ENCODE peak calls at places on chromosomes 4 and X, in seven cellular contexts. H is GM12878, M is HepG2, Z is HCT116, D is SK-N-SH, A is H1, G is K562. T is an unnamed sample.

GRCh38 chr4:138576684-138577083 is 334.5 kb upstream of the SLC7A11 start:
- DNase-seq in M (peak), A (no peak), D (no peak), G (peak), Z (peak), H (no peak), T (no peak)

GRCh38 chr4:48727666-48728459 is 52.2 kb downstream of the FRYL start:
- DNase-seq in D (no peak), A (no peak), G (no peak), M (no peak), H (no peak), Z (no peak), T (no peak)

GRCh38 chrX:9902651-9903050 is 64.5 kb upstream of the CLDN34 start:
- DNase-seq in G (no peak), M (no peak), D (no peak), A (no peak), H (no peak), Z (no peak), T (no peak)

GRCh38 chrX:41064028-41064427 is 21.2 kb upstream of the USP9X start:
- DNase-seq in M (no peak), H (no peak), A (no peak), Z (no peak), G (no peak), D (no peak), T (no peak)

GRCh38 chr4:6594826-6595355 is 19.9 kb downstream of the MAN2B2 start:
- DNase-seq in A (no peak), Z (no peak), H (no peak), D (no peak), G (no peak), M (no peak), T (no peak)

GRCh38 chr4:123250843-123251242 is 145.8 kb upstream of the SPRY1 start:
- DNase-seq in M (no peak), H (no peak), G (no peak), Z (no peak), D (peak), A (no peak), T (no peak)

GRCh38 chr4:142331646-142332045 is 514.5 kb downstream of the INPP4B start:
- DNase-seq in G (no peak), H (no peak), A (no peak), Z (no peak), D (no peak), M (no peak), T (no peak)

GRCh38 chr4:37490391-37491347 is 195.5 kb downstream of the RELL1 start:
- DNase-seq in H (no peak), G (no peak), D (no peak), Z (no peak), A (no peak), M (peak), T (no peak)

GRCh38 chrX:135436966-135437866 is 15.5 kb downstream of the SMIM10L2A start:
- DNase-seq in D (no peak), G (no peak), Z (no peak), H (no peak), M (no peak), A (no peak), T (no peak)

GRCh38 chr4:80173841-80174240 is 23.5 kb upstream of the PRDM8 start:
- DNase-seq in G (no peak), A (no peak), M (no peak), H (no peak), Z (no peak), D (no peak), T (no peak)

GRCh38 chrX:130467936-130468335 is 66.1 kb downstream of the RBMX2 start:
- DNase-seq in D (no peak), H (no peak), M (no peak), A (no peak), Z (no peak), G (no peak), T (no peak)

GRCh38 chr4:38491854-38492478 is 172.0 kb upstream of the KLF3 start:
- DNase-seq in M (no peak), D (no peak), H (no peak), A (no peak), G (no peak), Z (no peak), T (no peak)

GRCh38 chrX:149370097-149370496 is 135.0 kb downstream of the IDS start:
- DNase-seq in M (no peak), A (no peak), Z (no peak), G (no peak), H (no peak), D (no peak), T (no peak)

GRCh38 chrX:41526925-41527324 is 79.8 kb downstream of the NYX start:
- DNase-seq in M (no peak), Z (no peak), D (no peak), G (no peak), H (no peak), A (no peak), T (no peak)

GRCh38 chr4:4918067-4918466 is 58.6 kb downstream of the MSX1 start:
- DNase-seq in G (no peak), M (no peak), Z (no peak), H (no peak), A (no peak), D (no peak), T (no peak)
- TF ChIP-seq JUND in G (no peak), M (no peak), Z (no peak), H (no peak), A (no peak), D (no peak), T (no peak)

GRCh38 chrX:154603438-154604430 is 15.3 kb downstream of the CTAG1B start:
- DNase-seq in Z (peak), D (no peak), A (no peak), G (no peak), H (no peak), M (no peak), T (no peak)
- TF ChIP-seq JUND in Z (no peak), D (peak), A (no peak), G (no peak), H (no peak), M (no peak), T (no peak)

DNA sequence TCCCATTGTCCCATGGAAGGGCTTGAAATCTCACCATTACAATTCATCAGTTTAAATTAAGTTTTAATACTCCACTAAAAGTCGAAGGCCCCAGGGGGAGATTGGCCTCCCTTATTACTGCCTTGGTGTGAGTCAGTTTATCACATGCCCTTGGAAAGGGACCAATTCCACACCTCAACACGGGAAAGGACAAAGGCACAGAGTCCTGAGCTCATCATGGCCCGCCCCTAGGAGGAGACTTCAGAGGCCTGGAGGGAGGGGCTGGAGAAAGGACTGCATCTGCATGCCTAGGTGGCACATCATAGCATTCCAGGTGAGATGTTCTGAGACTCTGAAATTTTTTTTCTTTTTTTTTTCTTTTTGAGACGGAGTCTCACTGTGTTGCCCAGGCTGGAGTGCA is 2.8 kb upstream of the SEL1L3 start:
- DNase-seq in Z (peak), A (peak), D (no peak), G (peak), H (no peak), M (no peak), T (peak)
- TF ChIP-seq JUND in Z (peak), A (no peak), D (no peak), G (peak), H (no peak), M (no peak), T (no peak)

DNA sequence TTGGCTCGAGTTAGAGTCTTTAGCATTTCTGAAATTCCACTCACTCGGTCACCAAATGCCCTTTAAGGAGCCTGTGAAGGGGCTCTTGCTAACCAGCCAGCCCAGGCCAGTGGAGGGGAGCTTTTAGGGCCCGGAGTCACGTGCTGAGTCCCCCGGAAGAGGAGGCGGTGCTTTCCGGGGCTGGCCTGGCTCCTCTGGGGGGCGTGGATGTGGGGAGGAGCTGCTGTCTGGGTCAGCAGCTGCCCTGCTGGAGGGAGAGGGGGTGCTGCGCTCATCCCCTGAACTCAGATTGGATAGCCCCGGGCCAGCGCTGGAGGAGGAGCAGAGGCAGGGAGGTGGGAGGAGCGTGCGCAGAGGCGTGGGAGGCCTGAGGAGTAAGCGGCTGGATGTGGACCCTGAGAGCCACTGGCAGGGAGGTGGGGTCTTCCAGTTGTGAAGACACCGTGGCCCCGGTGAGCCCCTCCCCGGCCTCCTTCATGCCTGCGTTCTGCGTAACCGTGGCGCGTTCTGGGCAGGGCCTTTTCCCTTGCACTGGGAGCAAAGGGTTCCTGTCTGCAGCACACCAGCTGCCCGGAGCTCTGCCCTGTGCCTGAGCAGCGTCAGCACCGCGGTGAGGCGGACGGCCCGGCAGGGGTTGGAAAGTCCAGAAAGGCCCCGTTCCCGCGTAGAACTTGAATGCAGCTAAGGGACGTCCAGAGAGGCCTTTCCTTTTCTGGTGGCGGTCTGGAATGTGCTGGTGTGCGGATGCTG is 19.7 kb downstream of the MAEA start:
- DNase-seq in D (peak), G (peak), H (peak), Z (no peak), M (peak), A (peak), T (no peak)
- TF ChIP-seq JUND in D (no peak), G (no peak), H (no peak), Z (no peak), M (no peak), A (no peak), T (no peak)

DNA sequence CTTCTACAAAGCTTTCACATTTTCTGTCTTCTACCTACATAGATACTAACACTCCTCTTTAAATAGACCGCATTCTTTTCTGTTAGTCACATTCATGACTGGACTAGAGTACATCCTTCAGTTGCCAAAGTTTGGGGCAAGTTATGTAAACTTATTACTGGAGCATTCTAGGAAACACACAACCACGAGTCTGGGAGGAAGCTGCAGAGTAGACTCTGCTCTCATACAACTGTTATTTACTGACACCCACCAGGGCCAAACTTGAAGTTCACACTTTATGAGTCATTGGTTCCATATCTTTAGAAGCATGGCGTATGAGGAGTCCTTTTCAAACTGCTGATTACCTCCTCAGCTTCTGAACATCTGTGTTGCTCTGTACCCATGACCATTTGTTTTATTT is 87.0 kb downstream of the RNF150 start:
- DNase-seq in G (no peak), D (no peak), M (peak), A (no peak), Z (no peak), H (no peak), T (no peak)
- TF ChIP-seq JUND in G (no peak), D (peak), M (no peak), A (no peak), Z (no peak), H (no peak), T (no peak)

GRCh38 chrX:115562492-115562872 is 1.5 kb downstream of the PLS3 start:
- DNase-seq in G (no peak), M (peak), Z (no peak), A (no peak), D (no peak), H (no peak), T (peak)

GRCh38 chrX:115560978-115561604 is at the start of gene PLS3:
- DNase-seq in G (no peak), D (peak), Z (peak), H (no peak), A (peak), M (peak), T (peak)

GRCh38 chrX:115560211-115560977 is 580 bp upstream of the PLS3 start:
- DNase-seq in A (no peak), M (peak), D (no peak), G (no peak), Z (peak), H (no peak), T (peak)

GRCh38 chrX:115561605-115562491 is 874 bp downstream of the PLS3 start:
- DNase-seq in M (peak), G (no peak), Z (no peak), H (no peak), D (peak), A (no peak), T (peak)

DNA sequence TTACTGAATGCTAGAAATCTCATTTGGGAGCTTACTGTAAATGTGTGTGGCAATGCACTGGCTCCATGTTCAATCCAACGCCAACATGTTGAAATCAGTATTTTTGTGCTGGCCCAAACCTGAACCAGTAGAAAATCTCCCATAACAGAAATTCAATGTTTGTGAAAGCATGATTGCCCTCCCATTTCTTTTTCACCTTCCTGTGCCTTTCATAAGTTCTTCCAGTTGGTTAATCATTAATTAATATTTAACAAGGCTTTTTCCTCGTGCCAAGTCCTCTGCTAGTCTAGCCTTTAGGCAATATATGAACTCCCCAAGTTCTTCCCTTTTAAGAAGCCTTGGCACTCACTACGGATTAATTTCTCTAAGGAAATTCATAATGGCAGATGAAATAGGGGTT is 1.3 kb upstream of the PLS3 start:
- DNase-seq in M (peak), H (no peak), A (no peak), Z (no peak), D (no peak), G (no peak), T (no peak)
- TF ChIP-seq JUND in M (no peak), H (no peak), A (no peak), Z (no peak), D (no peak), G (no peak), T (no peak)